ENCODE peak calls at places on chromosomes 2 and 18, in ten cellular contexts. K is fibroblast of lung; U is activated CD4-positive, alpha-beta T cell treated with anti-CD3 and anti-CD28 coated beads, Interleukin-2, amount 50 U/mL, for 1 hour; F is germinal center; D is mesendoderm; R is testis; Z is stimulated activated CD4-positive, alpha-beta T cell treated with anti-CD3 and anti-CD28 coated beads, Interleukin-1b, Interleukin-23, amount 100 ng/mL, for 1 hour; A is body of pancreas; J is globus pallidus; C is GM10248. E is an unnamed sample.

GRCh38 chr2:16755377-16755776 is 89.7 kb upstream of the CYRIA start:
- DNase-seq in F (no peak), A (no peak), U (no peak), K (no peak), J (no peak), R (no peak), Z (no peak), C (no peak), D (no peak), E (no peak)

GRCh38 chr2:181682026-181682789 is 1.9 kb upstream of the NEUROD1 start:
- DNase-seq in U (no peak), D (no peak), C (no peak), R (no peak), Z (no peak), K (no peak), F (no peak), J (no peak), A (no peak), E (no peak)

GRCh38 chr2:3730646-3731045 is 27.3 kb downstream of the DCDC2C start:
- DNase-seq in Z (no peak), A (no peak), F (no peak), R (no peak), U (no peak), K (peak), D (no peak), J (no peak), C (no peak), E (no peak)

GRCh38 chr2:58762176-58762781 is 521.2 kb upstream of the FANCL start:
- DNase-seq in K (peak), F (peak), A (peak), J (peak), C (no peak), D (peak), R (peak), U (peak), Z (no peak), E (peak)

GRCh38 chr18:13257361-13257980 is 38.9 kb downstream of the LDLRAD4 start:
- DNase-seq in F (no peak), U (no peak), K (no peak), D (no peak), J (no peak), Z (no peak), R (no peak), A (no peak), C (no peak), E (peak)

GRCh38 chr2:27378096-27378808 is 2.3 kb downstream of the ZNF513 start:
- DNase-seq in K (no peak), A (no peak), J (no peak), D (no peak), Z (no peak), F (no peak), C (no peak), U (no peak), R (no peak), E (peak)

GRCh38 chr2:240999873-241000541 is 1.6 kb downstream of the SNED1 start:
- DNase-seq in D (no peak), F (no peak), K (no peak), J (no peak), A (no peak), Z (no peak), U (no peak), C (no peak), R (peak), E (peak)

GRCh38 chr2:18411571-18411970 is 148.9 kb downstream of the RDH14 start:
- DNase-seq in C (no peak), A (no peak), K (no peak), Z (no peak), D (no peak), U (no peak), J (no peak), F (no peak), R (no peak), E (no peak)

GRCh38 chr2:136212426-136213378 is 94.8 kb upstream of the CXCR4 start:
- DNase-seq in D (peak), K (no peak), U (no peak), A (no peak), F (peak), Z (no peak), R (no peak), C (no peak), J (no peak), E (no peak)

E was measured in left lobe of liver.